ENCODE peak calls at places on chromosomes 11 and 22, in eight cellular contexts. Y, G, T, F, B, Q, D and J are unnamed samples.
A peak's percentile ranks its signal among the peaks of the same experiment; 100 is the strongest.

GRCh38 chr11:118434553-118435232 is 1.6 kb upstream of the KMT2A start:
- DNase-seq in Y (no peak), G (no peak), T (peak; percentile 14), F (no peak), B (peak; percentile 88), Q (peak; percentile 74), D (no peak), J (peak; percentile 39)

GRCh38 chr22:35842954-35843353 is 125.3 kb downstream of the APOL5 start:
- DNase-seq in Y (no peak), G (no peak), T (no peak), F (no peak), B (peak; percentile 48), Q (no peak), D (peak; percentile 15), J (no peak)

GRCh38 chr22:49297871-49298721 is 529.6 kb downstream of the BRD1 start:
- DNase-seq in Y (no peak), G (no peak), T (no peak), F (no peak), B (no peak), Q (no peak), D (no peak), J (no peak)

GRCh38 chr11:100574894-100575769 is 112.0 kb upstream of the ARHGAP42 start:
- DNase-seq in Y (no peak), G (no peak), T (no peak), F (no peak), B (peak; percentile 66), Q (no peak), D (no peak), J (no peak)

GRCh38 chr11:72239296-72239848 is 4.6 kb downstream of the PHOX2A start:
- DNase-seq in Y (no peak), G (peak; percentile 16), T (no peak), F (no peak), B (peak; percentile 68), Q (peak; percentile 57), D (no peak), J (no peak)

GRCh38 chr22:17106785-17107546 is 14.2 kb downstream of the TMEM121B start:
- DNase-seq in Y (no peak), G (no peak), T (no peak), F (no peak), B (no peak), Q (no peak), D (no peak), J (no peak)

GRCh38 chr11:122069946-122070345 is 46.1 kb downstream of the BLID start:
- DNase-seq in Y (peak; percentile 28), G (no peak), T (no peak), F (no peak), B (peak; percentile 95), Q (peak; percentile 88), D (peak; percentile 69), J (no peak)

GRCh38 chr22:32695451-32695891 is 106.0 kb upstream of the TIMP3 start:
- DNase-seq in Y (no peak), G (no peak), T (no peak), F (no peak), B (no peak), Q (no peak), D (peak; percentile 62), J (no peak)

GRCh38 chr11:117597083-117597482 is 199.9 kb downstream of the DSCAML1 start:
- DNase-seq in Y (no peak), G (no peak), T (peak; percentile 19), F (no peak), B (peak; percentile 93), Q (no peak), D (no peak), J (no peak)

GRCh38 chr22:38864361-38865191 is 7.4 kb downstream of the CBX6 start:
- DNase-seq in Y (no peak), G (no peak), T (no peak), F (no peak), B (no peak), Q (no peak), D (no peak), J (no peak)

GRCh38 chr11:58905716-58906547 is 33.4 kb upstream of the GLYATL1 start:
- DNase-seq in Y (peak; percentile 31), G (peak; percentile 12), T (no peak), F (no peak), B (peak; percentile 97), Q (peak; percentile 92), D (peak; percentile 69), J (no peak)

GRCh38 chr11:128518493-128519207 is 68.7 kb downstream of the ETS1 start:
- DNase-seq in Y (no peak), G (no peak), T (no peak), F (no peak), B (no peak), Q (no peak), D (no peak), J (no peak)

GRCh38 chr11:75554258-75555022 is 7.6 kb upstream of the SERPINH1 start:
- DNase-seq in Y (peak; percentile 93), G (peak; percentile 87), T (no peak), F (no peak), B (peak; percentile 95), Q (peak; percentile 96), D (peak; percentile 99), J (no peak)

GRCh38 chr22:24370426-24370825 is 57.0 kb upstream of the ADORA2A start:
- DNase-seq in Y (no peak), G (no peak), T (no peak), F (no peak), B (no peak), Q (no peak), D (no peak), J (no peak)

GRCh38 chr22:34861787-34862186 is 204.2 kb upstream of the ISX start:
- DNase-seq in Y (no peak), G (no peak), T (no peak), F (no peak), B (no peak), Q (no peak), D (no peak), J (no peak)

GRCh38 chr22:31441652-31442051 is 42.2 kb downstream of the DRG1 start:
- DNase-seq in Y (no peak), G (no peak), T (no peak), F (no peak), B (no peak), Q (no peak), D (no peak), J (no peak)

GRCh38 chr11:2142762-2143202 is 3.6 kb upstream of the IGF2 start:
- DNase-seq in Y (no peak), G (no peak), T (no peak), F (no peak), B (peak; percentile 66), Q (no peak), D (no peak), J (no peak)

GRCh38 chr11:43376594-43376993 is 17.9 kb downstream of the TTC17 start:
- DNase-seq in Y (no peak), G (no peak), T (no peak), F (no peak), B (no peak), Q (no peak), D (no peak), J (no peak)

GRCh38 chr11:76626921-76627391 is 43.6 kb downstream of the LRRC32 start:
- DNase-seq in Y (no peak), G (no peak), T (peak; percentile 17), F (peak; percentile 46), B (no peak), Q (no peak), D (no peak), J (peak; percentile 97)

GRCh38 chr22:20741634-20742581 is 32.0 kb upstream of the SERPIND1 start:
- DNase-seq in Y (no peak), G (peak; percentile 20), T (no peak), F (peak; percentile 11), B (peak; percentile 63), Q (peak; percentile 29), D (no peak), J (peak; percentile 17)

GRCh38 chr11:70611890-70612289 is 213.6 kb downstream of the CTTN start:
- DNase-seq in Y (no peak), G (no peak), T (no peak), F (no peak), B (no peak), Q (peak; percentile 68), D (no peak), J (no peak)

GRCh38 chr22:44204937-44205712 is 24.4 kb downstream of the PARVG start:
- DNase-seq in Y (no peak), G (no peak), T (no peak), F (no peak), B (no peak), Q (no peak), D (no peak), J (peak; percentile 46)

GRCh38 chr11:65437436-65438227 is 15.0 kb downstream of the NEAT1 start:
- DNase-seq in Y (no peak), G (no peak), T (no peak), F (no peak), B (peak; percentile 73), Q (peak; percentile 24), D (no peak), J (no peak)

GRCh38 chr22:41285441-41285819 is 557 bp downstream of the RANGAP1 start:
- DNase-seq in Y (no peak), G (no peak), T (peak; percentile 71), F (peak; percentile 67), B (peak; percentile 70), Q (peak; percentile 92), D (no peak), J (peak; percentile 37)

GRCh38 chr11:13260963-13261599 is 16.5 kb upstream of the BMAL1 start:
- DNase-seq in Y (no peak), G (no peak), T (no peak), F (no peak), B (no peak), Q (no peak), D (no peak), J (no peak)

GRCh38 chr11:49505231-49505630 is 296.8 kb upstream of the FOLH1 start:
- DNase-seq in Y (no peak), G (no peak), T (no peak), F (no peak), B (no peak), Q (no peak), D (no peak), J (no peak)

GRCh38 chr11:86869966-86870570 is 69.7 kb downstream of the PRSS23 start:
- DNase-seq in Y (no peak), G (peak; percentile 38), T (peak; percentile 6), F (no peak), B (peak; percentile 82), Q (peak; percentile 68), D (peak; percentile 39), J (no peak)

GRCh38 chr11:41716862-41717261 is 257.4 kb upstream of the LRRC4C start:
- DNase-seq in Y (no peak), G (no peak), T (no peak), F (no peak), B (no peak), Q (no peak), D (no peak), J (no peak)

GRCh38 chr11:118175600-118176399 is 639 bp downstream of the SCN2B start:
- DNase-seq in Y (no peak), G (no peak), T (no peak), F (no peak), B (peak; percentile 80), Q (no peak), D (no peak), J (no peak)

GRCh38 chr11:59267738-59268475 is 55.2 kb upstream of the MPEG1 start:
- DNase-seq in Y (no peak), G (no peak), T (no peak), F (no peak), B (no peak), Q (no peak), D (no peak), J (no peak)

GRCh38 chr22:44160416-44160815 is 20.3 kb upstream of the PARVG start:
- DNase-seq in Y (no peak), G (no peak), T (no peak), F (no peak), B (no peak), Q (no peak), D (no peak), J (no peak)

GRCh38 chr11:124643605-124644425 is 21.2 kb downstream of the TBRG1 start:
- DNase-seq in Y (no peak), G (no peak), T (no peak), F (no peak), B (no peak), Q (no peak), D (no peak), J (no peak)

GRCh38 chr11:130478204-130478701 is 29.8 kb downstream of the ADAMTS15 start:
- DNase-seq in Y (no peak), G (no peak), T (no peak), F (no peak), B (peak; percentile 65), Q (no peak), D (peak; percentile 74), J (no peak)

GRCh38 chr11:118909619-118910308 is 16.0 kb downstream of the BCL9L start:
- DNase-seq in Y (no peak), G (no peak), T (no peak), F (no peak), B (no peak), Q (no peak), D (no peak), J (no peak)